ENCODE peak calls at places on chromosomes 6 and 20, in five cellular contexts. One of them, this sample, is unnamed.

GRCh38 chr6:31128093-31128676 is 7.9 kb upstream of the CDSN start:
- DNase-seq in sciatic nerve: peak; percentile 77
- DNase-seq in SK-MEL-5: peak; percentile 63
- DNase-seq in AG10803: peak; percentile 21
- DNase-seq in kidney glomerular epithelial cell: peak; percentile 26
- DNase-seq in this sample: peak; percentile 72

GRCh38 chr6:168052291-168052891 is 26.6 kb downstream of the FRMD1 start:
- DNase-seq in sciatic nerve: no peak
- DNase-seq in kidney glomerular epithelial cell: no peak
- DNase-seq in SK-MEL-5: no peak
- DNase-seq in AG10803: no peak
- DNase-seq in this sample: no peak

GRCh38 chr6:159252955-159253508 is 83.8 kb downstream of the FNDC1 start:
- DNase-seq in sciatic nerve: no peak
- DNase-seq in AG10803: peak; percentile 77
- DNase-seq in kidney glomerular epithelial cell: peak; percentile 17
- DNase-seq in SK-MEL-5: peak; percentile 74
- DNase-seq in this sample: no peak

GRCh38 chr6:94668896-94669295 is 908.4 kb upstream of the MANEA start:
- DNase-seq in kidney glomerular epithelial cell: no peak
- DNase-seq in AG10803: no peak
- DNase-seq in sciatic nerve: no peak
- DNase-seq in SK-MEL-5: no peak
- DNase-seq in this sample: no peak

GRCh38 chr6:1878330-1878729 is 268.6 kb downstream of the FOXC1 start:
- DNase-seq in sciatic nerve: no peak
- DNase-seq in SK-MEL-5: no peak
- DNase-seq in kidney glomerular epithelial cell: no peak
- DNase-seq in AG10803: no peak
- DNase-seq in this sample: no peak

GRCh38 chr20:10761232-10761631 is 87.4 kb upstream of the JAG1 start:
- DNase-seq in sciatic nerve: no peak
- DNase-seq in SK-MEL-5: no peak
- DNase-seq in AG10803: no peak
- DNase-seq in kidney glomerular epithelial cell: no peak
- DNase-seq in this sample: no peak

GRCh38 chr6:2876210-2877056 is 26.7 kb downstream of the SERPINB9 start:
- DNase-seq in AG10803: peak; percentile 87
- DNase-seq in SK-MEL-5: no peak
- DNase-seq in kidney glomerular epithelial cell: peak; percentile 85
- DNase-seq in sciatic nerve: no peak
- DNase-seq in this sample: no peak

GRCh38 chr6:35139924-35140524 is 1.1 kb downstream of the TCP11 start:
- DNase-seq in kidney glomerular epithelial cell: peak; percentile 53
- DNase-seq in AG10803: peak; percentile 74
- DNase-seq in sciatic nerve: peak; percentile 70
- DNase-seq in SK-MEL-5: peak; percentile 77
- DNase-seq in this sample: peak; percentile 39

GRCh38 chr6:134642217-134642616 is 307.7 kb downstream of the ALDH8A1 start:
- DNase-seq in AG10803: peak; percentile 76
- DNase-seq in sciatic nerve: no peak
- DNase-seq in SK-MEL-5: no peak
- DNase-seq in kidney glomerular epithelial cell: peak; percentile 41
- DNase-seq in this sample: no peak

GRCh38 chr6:11731423-11731822 is 47.2 kb downstream of the ADTRP start:
- DNase-seq in SK-MEL-5: no peak
- DNase-seq in kidney glomerular epithelial cell: no peak
- DNase-seq in AG10803: no peak
- DNase-seq in sciatic nerve: no peak
- DNase-seq in this sample: no peak

GRCh38 chr20:36183155-36183944 is 28.8 kb downstream of the EPB41L1 start:
- DNase-seq in SK-MEL-5: no peak
- DNase-seq in sciatic nerve: no peak
- DNase-seq in AG10803: no peak
- DNase-seq in kidney glomerular epithelial cell: no peak
- DNase-seq in this sample: no peak

GRCh38 chr20:53859684-53860083 is 210.7 kb downstream of the BCAS1 start:
- DNase-seq in AG10803: peak; percentile 38
- DNase-seq in SK-MEL-5: no peak
- DNase-seq in kidney glomerular epithelial cell: no peak
- DNase-seq in sciatic nerve: peak; percentile 69
- DNase-seq in this sample: no peak

GRCh38 chr20:39298566-39299501 is 336.7 kb downstream of the DHX35 start:
- DNase-seq in SK-MEL-5: no peak
- DNase-seq in kidney glomerular epithelial cell: no peak
- DNase-seq in sciatic nerve: no peak
- DNase-seq in AG10803: no peak
- DNase-seq in this sample: no peak